ENCODE peak calls at places on chromosomes 5 and 9, in seven cellular contexts. X is GOT3; D is stimulated activated CD8-positive, alpha-beta memory T cell treated with anti-CD3 and anti-CD28 coated beads, Interleukin-7, amount 100 ng/mL, for 24 hours; V is nephron progenitor cell; S is SHP77; N is NCI-H2227 treated with DMSO at 0.1 percent for 48 hours; F is iPS-NIHi11. Y is an unnamed sample.

GRCh38 chr9:128636024-128636390 is 20.6 kb downstream of the DYNC2I2 start:
- DNase-seq in F (peak), N (no peak), D (no peak), V (peak), S (peak), X (no peak), Y (no peak)

GRCh38 chr5:980001-980588 is 28.5 kb upstream of the NKD2 start:
- DNase-seq in S (no peak), F (peak), X (no peak), V (no peak), N (no peak), D (no peak), Y (no peak)

GRCh38 chr5:15421798-15422456 is 78.1 kb upstream of the FBXL7 start:
- DNase-seq in F (no peak), V (no peak), D (no peak), X (no peak), S (no peak), N (no peak), Y (no peak)

GRCh38 chr5:50856720-50857119 is 190.3 kb downstream of the PARP8 start:
- DNase-seq in X (no peak), N (no peak), V (no peak), S (no peak), D (no peak), F (no peak), Y (no peak)

GRCh38 chr9:114284316-114285060 is 38.4 kb upstream of the ORM1 start:
- DNase-seq in D (no peak), N (no peak), F (no peak), S (no peak), V (no peak), X (no peak), Y (no peak)

GRCh38 chr9:127741831-127742434 is 6.8 kb upstream of the TOR2A start:
- DNase-seq in S (no peak), V (peak), D (no peak), X (no peak), F (peak), N (no peak), Y (peak)

GRCh38 chr9:114400772-114401171 is 13.0 kb upstream of the AKNA start:
- DNase-seq in X (no peak), S (no peak), D (no peak), V (no peak), N (no peak), F (no peak), Y (no peak)

GRCh38 chr9:124725068-124725452 is 46.1 kb downstream of the NR6A1 start:
- DNase-seq in F (no peak), X (no peak), V (no peak), S (no peak), N (no peak), D (no peak), Y (no peak)

GRCh38 chr5:179793470-179794139 is at the start of gene LTC4S:
- DNase-seq in N (no peak), X (no peak), D (no peak), F (no peak), S (no peak), V (no peak), Y (no peak)

Y was measured in NCI-H774.